ENCODE peak calls at places on chromosomes 6 and 20, in seven cellular contexts. K, M, P, Y, Z, E and H are unnamed samples.
A peak's percentile ranks its signal among the peaks of the same experiment; 100 is the strongest.

GRCh38 chr6:170185175-170185970 is 105.5 kb downstream of the DLL1 start:
- DNase-seq in E (no peak), K (no peak), Y (no peak), Z (no peak), P (no peak), M (no peak), H (no peak)

GRCh38 chr20:63706852-63707557 is 771 bp downstream of the ARFRP1 start:
- DNase-seq in Z (peak; percentile 58), M (peak; percentile 53), K (peak; percentile 67), E (peak; percentile 53), Y (peak; percentile 80), P (peak; percentile 61), H (peak; percentile 42)

GRCh38 chr6:160124605-160125004 is 3.0 kb downstream of the SLC22A1 start:
- DNase-seq in Y (no peak), P (no peak), M (no peak), K (no peak), Z (no peak), E (no peak), H (no peak)

GRCh38 chr6:14288910-14289309 is 171.3 kb downstream of the CD83 start:
- DNase-seq in Y (no peak), Z (no peak), K (no peak), E (no peak), M (no peak), P (peak; percentile 52), H (no peak)

GRCh38 chr6:20455175-20456075 is 53.7 kb downstream of the E2F3 start:
- DNase-seq in E (peak; percentile 8), Y (no peak), K (no peak), Z (no peak), M (no peak), P (peak; percentile 13), H (peak; percentile 8)

GRCh38 chr6:157518399-157519250 is 137.6 kb downstream of the ZDHHC14 start:
- DNase-seq in K (no peak), M (no peak), P (no peak), Y (no peak), Z (no peak), E (peak; percentile 70), H (peak; percentile 12)

GRCh38 chr6:139135578-139136545 is 982 bp downstream of the HECA start:
- DNase-seq in Y (peak; percentile 71), P (peak; percentile 34), M (peak; percentile 46), E (no peak), Z (peak; percentile 35), K (peak; percentile 77), H (peak; percentile 46)

GRCh38 chr20:50425076-50425475 is 85.1 kb upstream of the PTPN1 start:
- DNase-seq in M (no peak), Y (no peak), P (no peak), K (no peak), Z (no peak), E (no peak), H (no peak)

GRCh38 chr6:79705456-79705995 is 74.4 kb downstream of the SH3BGRL2 start:
- DNase-seq in E (no peak), Z (no peak), M (no peak), P (no peak), K (no peak), Y (no peak), H (no peak)

GRCh38 chr6:161743526-161744196 is 469.8 kb upstream of the AGPAT4 start:
- DNase-seq in E (no peak), M (peak; percentile 27), P (no peak), Z (no peak), K (no peak), Y (no peak), H (no peak)

GRCh38 chr6:57064809-57065208 is 18.3 kb downstream of the KIAA1586 start:
- DNase-seq in K (no peak), P (no peak), Y (no peak), E (no peak), Z (no peak), M (no peak), H (no peak)

GRCh38 chr6:123965894-123966293 is 162.2 kb downstream of the NKAIN2 start:
- DNase-seq in E (no peak), M (no peak), Z (no peak), P (peak; percentile 47), Y (no peak), K (no peak), H (peak; percentile 4)

GRCh38 chr6:5619249-5619648 is 357.9 kb downstream of the FARS2 start:
- DNase-seq in E (no peak), Z (peak; percentile 9), M (peak; percentile 18), Y (peak; percentile 54), P (no peak), K (no peak), H (no peak)

GRCh38 chr20:53599378-53599777 is 5.7 kb upstream of the ZNF217 start:
- DNase-seq in K (no peak), Z (no peak), M (no peak), Y (no peak), P (no peak), E (no peak), H (no peak)

GRCh38 chr20:54320148-54320607 is 112.3 kb downstream of the PFDN4 start:
- DNase-seq in K (no peak), E (no peak), M (no peak), P (no peak), Y (no peak), Z (no peak), H (no peak)

GRCh38 chr20:23205656-23206055 is 119.5 kb upstream of the CD93 start:
- DNase-seq in K (peak; percentile 83), Y (no peak), E (no peak), M (no peak), P (no peak), Z (no peak), H (peak; percentile 79)

GRCh38 chr6:56642366-56643261 is at the start of gene DST:
- DNase-seq in E (no peak), M (no peak), Z (no peak), P (peak; percentile 87), Y (no peak), K (no peak), H (no peak)